ENCODE peak calls at places on chromosomes 11 and 22, in ten cellular contexts. X, I, M, A, F, R, E, G, L and D are unnamed samples.

GRCh38 chr22:46472722-46473016 is 64.8 kb downstream of the CELSR1 start:
- DNase-seq in X (no peak), I (no peak), M (no peak), A (no peak), F (no peak), R (no peak), E (no peak), G (no peak), L (no peak), D (no peak)

GRCh38 chr11:59754494-59754858 is 700 bp upstream of the STX3 start:
- DNase-seq in X (no peak), I (no peak), M (peak), A (no peak), F (peak), R (no peak), E (no peak), G (no peak), L (no peak), D (no peak)

GRCh38 chr22:49992921-49993648 is 19.5 kb downstream of the IL17REL start:
- DNase-seq in X (no peak), I (peak), M (no peak), A (peak), F (peak), R (peak), E (no peak), G (peak), L (peak), D (peak)

GRCh38 chr11:5336331-5336730 is 7.0 kb downstream of the OR51B5 start:
- DNase-seq in X (no peak), I (no peak), M (no peak), A (no peak), F (no peak), R (no peak), E (no peak), G (no peak), L (no peak), D (peak)

GRCh38 chr11:45449036-45449601 is 163.0 kb upstream of the SYT13 start:
- DNase-seq in X (no peak), I (no peak), M (no peak), A (no peak), F (no peak), R (no peak), E (no peak), G (no peak), L (no peak), D (no peak)

GRCh38 chr22:50604256-50604580 is 3.6 kb downstream of the MAPK8IP2 start:
- DNase-seq in X (no peak), I (no peak), M (no peak), A (no peak), F (no peak), R (no peak), E (no peak), G (no peak), L (no peak), D (no peak)

GRCh38 chr11:119365071-119365591 is 16.4 kb downstream of the USP2 start:
- DNase-seq in X (no peak), I (no peak), M (no peak), A (no peak), F (no peak), R (no peak), E (no peak), G (no peak), L (no peak), D (no peak)

GRCh38 chr11:28596816-28597215 is 488.6 kb downstream of the METTL15 start:
- DNase-seq in X (no peak), I (no peak), M (no peak), A (no peak), F (no peak), R (no peak), E (no peak), G (no peak), L (no peak), D (no peak)

GRCh38 chr11:77101043-77101537 is 1.6 kb upstream of the OMP start:
- DNase-seq in X (no peak), I (no peak), M (no peak), A (no peak), F (no peak), R (no peak), E (no peak), G (no peak), L (no peak), D (no peak)